ENCODE peak calls at places on chromosomes 12 and 14, in nine cellular contexts. One of them, this sample, is unnamed. For H3K4me1, the result is how much of the 10 kb centered on the place peaks cover.

GRCh38 chr12:48135027-48135426 is 15.9 kb downstream of the PFKM start:
- DNase-seq in neural progenitor cell: no peak
- DNase-seq in PC-3: no peak
- DNase-seq in mesendoderm: no peak
- DNase-seq in HCT116: no peak
- DNase-seq in A549: no peak
- DNase-seq in H9: no peak
- DNase-seq in neuronal stem cell: no peak
- DNase-seq in K562: no peak
- DNase-seq in this sample: no peak

GRCh38 chr12:109724321-109724892 is 10.8 kb downstream of the FAM222A start:
- DNase-seq in mesendoderm: no peak
- DNase-seq in neural progenitor cell: no peak
- DNase-seq in neuronal stem cell: no peak
- DNase-seq in HCT116: no peak
- DNase-seq in A549: no peak
- DNase-seq in K562: no peak
- DNase-seq in H9: no peak
- DNase-seq in PC-3: no peak
- DNase-seq in this sample: no peak

GRCh38 chr12:153080-153746 is 60.7 kb downstream of the SLC6A12 start:
- DNase-seq in HCT116: peak
- DNase-seq in PC-3: peak
- DNase-seq in mesendoderm: peak
- DNase-seq in neuronal stem cell: peak
- DNase-seq in H9: peak
- DNase-seq in neural progenitor cell: peak
- DNase-seq in K562: peak
- DNase-seq in A549: peak
- DNase-seq in this sample: peak

GRCh38 chr12:132668191-132669088 is 18.7 kb downstream of the POLE start:
- DNase-seq in mesendoderm: no peak
- DNase-seq in HCT116: no peak
- DNase-seq in neuronal stem cell: no peak
- DNase-seq in neural progenitor cell: no peak
- DNase-seq in A549: no peak
- DNase-seq in H9: no peak
- DNase-seq in PC-3: no peak
- DNase-seq in K562: no peak
- DNase-seq in this sample: no peak

GRCh38 chr12:102026728-102027127 is 35.1 kb downstream of the WASHC3 start:
- DNase-seq in H9: no peak
- DNase-seq in A549: no peak
- DNase-seq in HCT116: no peak
- DNase-seq in neural progenitor cell: peak
- DNase-seq in PC-3: no peak
- DNase-seq in neuronal stem cell: no peak
- DNase-seq in mesendoderm: peak
- DNase-seq in K562: no peak
- DNase-seq in this sample: no peak

GRCh38 chr12:96078281-96078761 is 42.9 kb upstream of the LTA4H start:
- DNase-seq in K562: no peak
- DNase-seq in PC-3: no peak
- DNase-seq in H9: no peak
- DNase-seq in HCT116: no peak
- DNase-seq in neural progenitor cell: no peak
- DNase-seq in mesendoderm: no peak
- DNase-seq in neuronal stem cell: no peak
- DNase-seq in A549: no peak
- DNase-seq in this sample: no peak

GRCh38 chr12:99670635-99671034 is 23.1 kb downstream of the GARIN6 start:
- DNase-seq in K562: no peak
- DNase-seq in PC-3: peak
- DNase-seq in HCT116: no peak
- DNase-seq in H9: no peak
- DNase-seq in A549: no peak
- DNase-seq in neuronal stem cell: no peak
- DNase-seq in mesendoderm: peak
- DNase-seq in neural progenitor cell: no peak
- DNase-seq in this sample: no peak

GRCh38 chr14:26290007-26290530 is 307.8 kb downstream of the NOVA1 start:
- DNase-seq in mesendoderm: no peak
- DNase-seq in K562: no peak
- DNase-seq in neural progenitor cell: no peak
- DNase-seq in neuronal stem cell: no peak
- DNase-seq in H9: no peak
- DNase-seq in A549: no peak
- DNase-seq in PC-3: peak
- DNase-seq in HCT116: no peak
- DNase-seq in this sample: no peak

GRCh38 chr12:51240971-51241370 is 2.3 kb downstream of the DAZAP2 start:
- DNase-seq in mesendoderm: no peak
- DNase-seq in H9: no peak
- DNase-seq in A549: no peak
- DNase-seq in PC-3: peak
- DNase-seq in neural progenitor cell: no peak
- DNase-seq in neuronal stem cell: no peak
- DNase-seq in HCT116: no peak
- DNase-seq in K562: no peak
- DNase-seq in this sample: no peak

GRCh38 chr12:70659077-70659606 is 21.9 kb upstream of the PTPRB start:
- DNase-seq in H9: no peak
- DNase-seq in K562: no peak
- DNase-seq in neuronal stem cell: no peak
- DNase-seq in mesendoderm: peak
- DNase-seq in A549: no peak
- DNase-seq in neural progenitor cell: no peak
- DNase-seq in HCT116: no peak
- DNase-seq in PC-3: no peak
- DNase-seq in this sample: no peak

GRCh38 chr14:91009501-91010152 is 50.8 kb downstream of the RPS6KA5 start:
- DNase-seq in mesendoderm: no peak
- DNase-seq in HCT116: no peak
- DNase-seq in K562: no peak
- DNase-seq in neural progenitor cell: no peak
- DNase-seq in PC-3: no peak
- DNase-seq in A549: no peak
- DNase-seq in neuronal stem cell: no peak
- DNase-seq in H9: no peak
- DNase-seq in this sample: no peak

GRCh38 chr12:10701843-10702242 is 21.3 kb downstream of the YBX3 start:
- DNase-seq in K562: no peak
- DNase-seq in neuronal stem cell: no peak
- DNase-seq in PC-3: no peak
- DNase-seq in mesendoderm: no peak
- DNase-seq in HCT116: no peak
- DNase-seq in H9: no peak
- DNase-seq in neural progenitor cell: no peak
- DNase-seq in A549: no peak
- DNase-seq in this sample: no peak

GRCh38 chr12:100798799-100799198 is 4.2 kb downstream of the ANO4 start:
- DNase-seq in H9: no peak
- DNase-seq in HCT116: no peak
- DNase-seq in neuronal stem cell: no peak
- DNase-seq in PC-3: no peak
- DNase-seq in A549: no peak
- DNase-seq in neural progenitor cell: no peak
- DNase-seq in mesendoderm: peak
- DNase-seq in K562: no peak
- DNase-seq in this sample: no peak

GRCh38 chr12:131825146-131825892 is 2.9 kb upstream of the MMP17 start:
- DNase-seq in PC-3: peak
- DNase-seq in A549: no peak
- DNase-seq in H9: peak
- DNase-seq in K562: no peak
- DNase-seq in neural progenitor cell: no peak
- DNase-seq in mesendoderm: no peak
- DNase-seq in neuronal stem cell: no peak
- DNase-seq in HCT116: no peak
- DNase-seq in this sample: no peak

DNA sequence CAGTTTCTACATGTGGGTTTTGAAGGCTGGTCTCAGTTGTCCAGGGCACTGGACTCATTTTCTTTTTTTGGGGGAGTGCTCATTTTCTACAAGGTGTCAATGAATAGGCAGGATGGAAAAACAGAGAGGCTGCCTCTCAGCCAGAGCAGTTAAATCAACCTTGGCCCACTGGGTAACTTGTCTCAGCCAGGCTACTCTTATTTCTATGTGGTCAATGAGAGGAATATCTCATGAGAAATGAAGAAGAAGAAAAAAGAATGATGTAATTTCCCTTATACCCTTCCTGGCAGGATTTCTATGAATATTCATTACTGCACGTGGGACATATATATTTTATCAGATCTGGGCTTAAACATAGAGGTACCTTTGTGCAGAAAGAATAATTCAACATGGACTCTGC is 155.2 kb upstream of the E2F7 start:
- DNase-seq in PC-3: no peak
- DNase-seq in K562: no peak
- DNase-seq in H9: no peak
- DNase-seq in HCT116: no peak
- DNase-seq in neuronal stem cell: no peak
- DNase-seq in mesendoderm: no peak
- DNase-seq in A549: no peak
- DNase-seq in neural progenitor cell: no peak
- DNase-seq in this sample: no peak
- H3K4me2 ChIP-seq in PC-3: no peak
- H3K4me2 ChIP-seq in K562: no peak
- H3K4me2 ChIP-seq in H9: no peak
- H3K4me2 ChIP-seq in HCT116: no peak
- H3K4me2 ChIP-seq in neuronal stem cell: no peak
- H3K4me2 ChIP-seq in mesendoderm: no peak
- H3K4me2 ChIP-seq in A549: no peak
- H3K4me2 ChIP-seq in neural progenitor cell: no peak
- H3K4me2 ChIP-seq in this sample: no peak

DNA sequence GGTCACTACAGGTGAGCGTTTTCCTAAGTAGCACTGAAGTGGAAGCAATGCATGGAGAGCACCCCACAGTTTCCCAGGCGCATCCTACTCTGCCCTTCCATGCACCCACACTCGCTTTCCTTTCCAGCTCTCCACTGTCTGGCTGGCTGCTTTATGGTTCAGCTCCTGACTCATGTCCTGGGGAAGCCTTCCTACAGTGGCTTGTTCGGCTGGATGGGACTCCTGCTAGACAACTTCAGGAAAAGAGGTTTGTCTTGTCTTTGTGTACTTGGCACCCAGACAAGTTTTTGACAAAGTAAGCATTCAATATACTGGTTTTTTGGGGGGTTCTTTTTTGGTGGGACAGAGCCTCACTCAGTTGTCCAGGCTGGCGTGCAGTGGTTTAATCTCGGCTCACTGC is 21.6 kb downstream of the PPM1H start:
- DNase-seq in neuronal stem cell: no peak
- DNase-seq in neural progenitor cell: no peak
- DNase-seq in A549: no peak
- DNase-seq in PC-3: peak
- DNase-seq in mesendoderm: no peak
- DNase-seq in K562: no peak
- DNase-seq in H9: no peak
- DNase-seq in HCT116: no peak
- DNase-seq in this sample: no peak
- H3K27ac ChIP-seq in neuronal stem cell: no peak
- H3K27ac ChIP-seq in neural progenitor cell: no peak
- H3K27ac ChIP-seq in A549: no peak
- H3K27ac ChIP-seq in PC-3: no peak
- H3K27ac ChIP-seq in mesendoderm: no peak
- H3K27ac ChIP-seq in K562: no peak
- H3K27ac ChIP-seq in H9: no peak
- H3K27ac ChIP-seq in HCT116: no peak
- H3K27ac ChIP-seq in this sample: no peak

DNA sequence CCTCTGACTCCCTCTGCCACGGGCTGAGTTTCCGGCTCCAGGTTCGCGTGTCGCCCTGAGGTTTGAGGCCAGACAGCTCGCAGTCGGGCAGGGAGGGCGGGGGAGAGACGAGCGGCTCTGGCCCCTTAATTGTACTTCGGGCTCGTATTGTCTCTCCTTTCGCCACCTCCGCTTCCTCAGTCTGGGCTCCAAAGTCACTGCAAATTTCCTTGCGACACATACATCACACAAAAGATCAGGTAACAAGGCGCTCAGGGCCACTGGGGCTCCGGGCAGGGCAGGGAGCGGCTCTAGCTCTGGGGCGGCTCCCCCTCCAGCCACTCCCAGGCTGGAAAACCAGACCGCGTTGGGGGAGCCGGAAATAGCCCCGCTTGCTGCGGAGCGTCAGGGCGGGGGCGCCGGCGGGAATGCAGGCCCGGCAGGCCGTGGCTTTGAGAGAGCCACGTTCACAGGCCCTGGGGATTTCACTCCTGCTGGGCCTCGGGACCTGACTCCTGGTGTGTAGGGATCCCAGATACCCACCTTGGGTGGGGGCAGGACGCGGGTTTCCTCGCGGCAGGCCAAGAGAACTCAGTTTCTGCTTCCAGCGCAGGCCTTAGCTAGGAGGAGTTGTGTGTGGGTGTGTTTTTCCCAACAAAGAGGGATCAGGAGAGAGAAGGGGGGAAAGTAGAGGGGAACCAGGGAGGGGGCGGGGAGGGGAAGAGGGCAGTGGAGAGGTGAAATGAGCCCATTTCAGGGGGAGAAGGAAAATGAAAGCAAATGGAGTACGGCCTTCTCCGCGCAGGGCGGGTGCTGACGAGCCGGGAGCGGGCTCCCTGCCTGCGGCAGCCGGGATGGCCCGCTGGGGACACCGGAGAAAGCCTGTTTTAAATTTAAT is 4.4 kb upstream of the HOXC9 start:
- DNase-seq in PC-3: peak
- DNase-seq in HCT116: no peak
- DNase-seq in neural progenitor cell: no peak
- DNase-seq in H9: peak
- DNase-seq in A549: peak
- DNase-seq in mesendoderm: no peak
- DNase-seq in K562: peak
- DNase-seq in neuronal stem cell: no peak
- DNase-seq in this sample: peak
- H3K4me1 ChIP-seq in PC-3: under half
- H3K4me1 ChIP-seq in HCT116: under half
- H3K4me1 ChIP-seq in neural progenitor cell: under half
- H3K4me1 ChIP-seq in H9: under half
- H3K4me1 ChIP-seq in A549: under half
- H3K4me1 ChIP-seq in mesendoderm: under half
- H3K4me1 ChIP-seq in K562: under half
- H3K4me1 ChIP-seq in neuronal stem cell: under half
- H3K4me1 ChIP-seq in this sample: under half

DNA sequence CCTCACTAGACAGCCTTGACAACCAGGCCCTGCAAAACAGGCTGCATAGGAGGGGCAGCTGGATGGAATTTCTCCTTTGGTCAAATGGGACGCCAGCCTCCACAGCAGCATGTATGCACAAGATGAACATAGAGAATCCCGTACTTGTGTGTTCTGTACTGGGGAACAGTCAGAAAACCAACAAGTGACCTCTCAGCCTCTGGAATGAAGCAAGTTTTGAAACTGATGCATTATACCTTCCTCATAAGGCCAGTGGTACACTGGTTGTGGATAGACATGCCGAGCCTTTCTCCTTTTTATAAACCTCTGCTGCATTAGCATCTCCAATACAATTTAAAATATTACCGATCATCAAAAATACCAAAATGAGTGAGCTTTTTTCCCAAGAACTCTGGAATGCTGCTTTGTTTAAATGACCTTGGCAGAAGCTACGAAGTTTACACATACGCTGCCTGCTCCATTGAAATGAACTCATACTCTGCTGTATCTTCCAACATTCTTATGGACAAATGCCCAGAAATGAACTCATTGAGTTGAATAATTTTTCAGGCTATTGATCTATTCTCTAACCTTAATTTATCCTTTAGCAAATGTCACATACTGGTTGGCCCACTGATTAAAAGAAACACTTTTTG is 47.6 kb upstream of the FERMT2 start:
- DNase-seq in PC-3: peak
- DNase-seq in H9: no peak
- DNase-seq in K562: no peak
- DNase-seq in mesendoderm: no peak
- DNase-seq in A549: no peak
- DNase-seq in neuronal stem cell: no peak
- DNase-seq in neural progenitor cell: no peak
- DNase-seq in HCT116: no peak
- DNase-seq in this sample: no peak
- H3K4me2 ChIP-seq in PC-3: no peak
- H3K4me2 ChIP-seq in H9: no peak
- H3K4me2 ChIP-seq in K562: no peak
- H3K4me2 ChIP-seq in mesendoderm: no peak
- H3K4me2 ChIP-seq in A549: no peak
- H3K4me2 ChIP-seq in neuronal stem cell: no peak
- H3K4me2 ChIP-seq in neural progenitor cell: no peak
- H3K4me2 ChIP-seq in HCT116: no peak
- H3K4me2 ChIP-seq in this sample: no peak